ENCODE peak calls at places on chromosomes 11 and 22, in seven cellular contexts. C is astrocyte of the spinal cord, L is Calu3, A is BE2C, M is fibroblast of pulmonary artery, H is HL-60, Y is upper lobe of right lung. W is an unnamed sample.
A peak's percentile ranks its signal among the peaks of the same experiment; 100 is the strongest.

GRCh38 chr22:49218142-49218541 is 609.5 kb downstream of the BRD1 start:
- DNase-seq in C (no peak), L (no peak), A (no peak), M (no peak), H (no peak), Y (no peak), W (peak; percentile 38)

GRCh38 chr11:79520086-79520485 is 79.3 kb upstream of the TENM4 start:
- DNase-seq in C (no peak), L (no peak), A (no peak), M (no peak), H (no peak), Y (no peak), W (no peak)

GRCh38 chr11:18769802-18770456 is 21.7 kb downstream of the PTPN5 start:
- DNase-seq in C (no peak), L (peak; percentile 65), A (no peak), M (no peak), H (no peak), Y (no peak), W (no peak)

GRCh38 chr11:79294845-79295520 is 145.8 kb downstream of the TENM4 start:
- DNase-seq in C (no peak), L (no peak), A (no peak), M (no peak), H (no peak), Y (no peak), W (no peak)

GRCh38 chr11:59145534-59145933 is 2.9 kb downstream of the FAM111A start:
- DNase-seq in C (peak; percentile 2), L (no peak), A (no peak), M (peak; percentile 76), H (peak; percentile 68), Y (no peak), W (no peak)

GRCh38 chr11:14908214-14908880 is 16.3 kb upstream of the CYP2R1 start:
- DNase-seq in C (peak; percentile 41), L (no peak), A (no peak), M (peak; percentile 62), H (peak; percentile 45), Y (no peak), W (no peak)

GRCh38 chr22:32776397-32776796 is 25.1 kb upstream of the TIMP3 start:
- DNase-seq in C (no peak), L (no peak), A (no peak), M (no peak), H (peak; percentile 56), Y (no peak), W (no peak)

GRCh38 chr11:77027275-77027674 is 6.9 kb upstream of the B3GNT6 start:
- DNase-seq in C (peak; percentile 51), L (peak; percentile 43), A (no peak), M (no peak), H (no peak), Y (no peak), W (no peak)

GRCh38 chr11:135075740-135076139 is 663.7 kb upstream of the B3GAT1 start:
- DNase-seq in C (peak; percentile 35), L (peak; percentile 56), A (peak; percentile 87), M (peak; percentile 39), H (peak; percentile 58), Y (peak; percentile 86), W (no peak)

GRCh38 chr11:120180571-120181445 is 30.0 kb upstream of the OAF start:
- DNase-seq in C (peak; percentile 27), L (no peak), A (no peak), M (peak; percentile 62), H (no peak), Y (peak; percentile 31), W (no peak)

GRCh38 chr11:107791343-107792048 is 67.1 kb downstream of the SLC35F2 start:
- DNase-seq in C (no peak), L (no peak), A (no peak), M (no peak), H (no peak), Y (no peak), W (no peak)

GRCh38 chr11:13126430-13126829 is 117.3 kb downstream of the RASSF10 start:
- DNase-seq in C (peak; percentile 98), L (no peak), A (no peak), M (peak; percentile 83), H (no peak), Y (no peak), W (no peak)

GRCh38 chr11:70758206-70758605 is 359.9 kb downstream of the CTTN start:
- DNase-seq in C (no peak), L (no peak), A (no peak), M (no peak), H (no peak), Y (peak; percentile 50), W (no peak)

GRCh38 chr11:100830295-100830694 is 143.2 kb downstream of the ARHGAP42 start:
- DNase-seq in C (no peak), L (no peak), A (peak; percentile 21), M (no peak), H (no peak), Y (no peak), W (no peak)

GRCh38 chr11:11038339-11039248 is 180.7 kb upstream of the ZBED5 start:
- DNase-seq in C (no peak), L (no peak), A (no peak), M (no peak), H (no peak), Y (no peak), W (no peak)

GRCh38 chr11:11035331-11035730 is 177.5 kb upstream of the ZBED5 start:
- DNase-seq in C (no peak), L (no peak), A (no peak), M (no peak), H (no peak), Y (no peak), W (no peak)

GRCh38 chr11:11037162-11037732 is 179.4 kb upstream of the ZBED5 start:
- DNase-seq in C (no peak), L (no peak), A (no peak), M (no peak), H (no peak), Y (no peak), W (no peak)

GRCh38 chr11:11034476-11034875 is 176.6 kb upstream of the ZBED5 start:
- DNase-seq in C (no peak), L (no peak), A (no peak), M (no peak), H (no peak), Y (no peak), W (no peak)

DNA sequence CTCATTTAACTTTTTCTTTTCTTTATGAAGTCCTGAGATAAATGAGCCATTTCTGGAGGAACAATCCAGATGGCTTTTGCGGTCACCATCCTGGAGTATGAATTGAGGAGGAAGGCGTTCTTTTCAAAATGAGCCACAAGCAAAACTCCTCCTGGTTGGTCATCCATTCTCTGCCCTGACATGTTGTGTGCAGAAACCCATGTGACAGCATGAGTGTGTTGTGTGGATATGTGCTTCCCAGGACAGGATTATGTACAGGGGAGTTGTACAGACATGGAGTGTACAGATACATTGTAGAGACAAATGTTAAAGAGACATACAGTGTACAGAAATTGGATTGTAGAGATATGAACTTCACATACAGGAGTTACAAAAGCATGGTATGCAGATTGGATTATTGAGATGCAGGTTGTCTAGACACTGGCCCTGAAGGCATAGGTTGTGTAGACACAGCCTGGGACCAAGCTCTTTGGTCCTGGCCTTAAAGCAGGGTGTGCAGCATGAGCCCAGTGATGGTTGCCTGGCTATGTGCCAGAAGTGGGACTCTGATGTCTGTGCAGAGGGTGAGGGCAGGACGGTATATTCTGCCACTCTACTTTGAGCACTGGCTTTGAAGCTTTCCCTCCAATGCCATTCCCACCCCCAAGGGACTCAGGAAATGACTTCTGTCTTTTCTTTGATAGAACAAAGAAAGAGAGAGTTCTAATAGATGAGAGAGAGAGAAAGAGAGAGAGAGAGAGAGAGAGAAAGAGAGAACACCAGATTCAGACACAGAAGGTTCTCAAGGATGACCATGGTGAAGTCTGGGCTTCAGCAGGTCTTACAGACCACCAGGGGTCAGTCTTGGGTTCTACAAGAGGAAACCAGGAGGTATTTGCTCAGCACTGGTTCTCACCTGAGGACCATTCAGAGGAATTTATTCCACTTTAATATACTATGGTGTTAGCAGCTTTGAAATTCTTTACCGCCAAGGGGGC is 178.6 kb upstream of the ZBED5 start:
- DNase-seq in C (peak; percentile 53), L (peak; percentile 52), A (peak; percentile 17), M (peak; percentile 72), H (peak; percentile 32), Y (no peak), W (no peak)
- TF ChIP-seq CTCF in C (peak; percentile 78), L (peak; percentile 47), A (peak; percentile 69), M (peak; percentile 72), H (peak; percentile 38), Y (peak; percentile 74), W (peak; percentile 86)

GRCh38 chr11:93271596-93271995 is 58.9 kb upstream of the DEUP1 start:
- DNase-seq in C (no peak), L (no peak), A (no peak), M (no peak), H (no peak), Y (no peak), W (no peak)
- TF ChIP-seq CTCF in C (no peak), L (no peak), A (no peak), M (no peak), H (no peak), Y (no peak), W (no peak)

GRCh38 chr11:10351768-10352641 is 47.1 kb downstream of the ADM start:
- DNase-seq in C (peak; percentile 82), L (peak; percentile 35), A (peak; percentile 20), M (peak; percentile 92), H (no peak), Y (no peak), W (no peak)

GRCh38 chr11:10356161-10356560 is 51.3 kb downstream of the ADM start:
- DNase-seq in C (no peak), L (no peak), A (no peak), M (no peak), H (no peak), Y (no peak), W (no peak)

GRCh38 chr11:10352911-10353550 is 48.2 kb downstream of the ADM start:
- DNase-seq in C (no peak), L (no peak), A (no peak), M (no peak), H (no peak), Y (no peak), W (no peak)

GRCh38 chr11:10354389-10354788 is 49.5 kb downstream of the ADM start:
- DNase-seq in C (no peak), L (no peak), A (no peak), M (no peak), H (no peak), Y (no peak), W (no peak)

GRCh38 chr11:10355257-10355661 is 50.4 kb downstream of the ADM start:
- DNase-seq in C (no peak), L (no peak), A (no peak), M (peak; percentile 79), H (no peak), Y (no peak), W (no peak)
- TF ChIP-seq CTCF in C (no peak), L (no peak), A (no peak), M (no peak), H (no peak), Y (no peak), W (no peak)

GRCh38 chr11:125312391-125312790 is 147.8 kb downstream of the PKNOX2 start:
- DNase-seq in C (no peak), L (no peak), A (no peak), M (no peak), H (no peak), Y (no peak), W (no peak)

GRCh38 chr11:125314264-125315087 is 149.9 kb downstream of the PKNOX2 start:
- DNase-seq in C (no peak), L (no peak), A (no peak), M (no peak), H (no peak), Y (no peak), W (no peak)

GRCh38 chr11:125315088-125315740 is 150.7 kb downstream of the PKNOX2 start:
- DNase-seq in C (peak; percentile 37), L (no peak), A (peak; percentile 57), M (peak; percentile 69), H (no peak), Y (no peak), W (no peak)

GRCh38 chr11:125313271-125314222 is 149.0 kb downstream of the PKNOX2 start:
- DNase-seq in C (peak; percentile 38), L (no peak), A (no peak), M (peak; percentile 23), H (no peak), Y (no peak), W (no peak)

GRCh38 chr11:125312812-125313211 is 148.3 kb downstream of the PKNOX2 start:
- DNase-seq in C (no peak), L (no peak), A (no peak), M (no peak), H (no peak), Y (no peak), W (no peak)
- TF ChIP-seq CTCF in C (no peak), L (no peak), A (no peak), M (no peak), H (no peak), Y (no peak), W (no peak)